ENCODE peak calls at places on chromosome 10, in six cellular contexts. One of them, this sample, is unnamed.

GRCh38 chr10:71214641-71215160 is 2.3 kb downstream of the UNC5B start:
- DNase-seq in NCI-H2107: no peak
- DNase-seq in stimulated activated CD4-positive, alpha-beta T cell treated with anti-CD3 and anti-CD28 coated beads, TNF-alpha, amount 100 ng/mL, for 24 hours: no peak
- DNase-seq in LoVo: no peak
- DNase-seq in NCI-H2029: no peak
- DNase-seq in HAP-1: no peak
- DNase-seq in this sample: no peak

GRCh38 chr10:62640386-62640785 is 164.1 kb upstream of the ADO start:
- DNase-seq in NCI-H2107: no peak
- DNase-seq in stimulated activated CD4-positive, alpha-beta T cell treated with anti-CD3 and anti-CD28 coated beads, TNF-alpha, amount 100 ng/mL, for 24 hours: no peak
- DNase-seq in LoVo: no peak
- DNase-seq in NCI-H2029: no peak
- DNase-seq in HAP-1: no peak
- DNase-seq in this sample: peak

GRCh38 chr10:101060951-101061813 is 607 bp upstream of the KAZALD1 start:
- DNase-seq in NCI-H2107: peak
- DNase-seq in stimulated activated CD4-positive, alpha-beta T cell treated with anti-CD3 and anti-CD28 coated beads, TNF-alpha, amount 100 ng/mL, for 24 hours: peak
- DNase-seq in LoVo: peak
- DNase-seq in NCI-H2029: peak
- DNase-seq in HAP-1: peak
- DNase-seq in this sample: peak

GRCh38 chr10:86200867-86201266 is 165.7 kb downstream of the GRID1 start:
- DNase-seq in NCI-H2107: no peak
- DNase-seq in stimulated activated CD4-positive, alpha-beta T cell treated with anti-CD3 and anti-CD28 coated beads, TNF-alpha, amount 100 ng/mL, for 24 hours: no peak
- DNase-seq in LoVo: no peak
- DNase-seq in NCI-H2029: no peak
- DNase-seq in HAP-1: no peak
- DNase-seq in this sample: no peak

GRCh38 chr10:17375936-17376584 is 78.3 kb downstream of the ST8SIA6 start:
- DNase-seq in NCI-H2107: no peak
- DNase-seq in stimulated activated CD4-positive, alpha-beta T cell treated with anti-CD3 and anti-CD28 coated beads, TNF-alpha, amount 100 ng/mL, for 24 hours: no peak
- DNase-seq in LoVo: no peak
- DNase-seq in NCI-H2029: no peak
- DNase-seq in HAP-1: no peak
- DNase-seq in this sample: no peak

GRCh38 chr10:19532411-19532810 is 283.8 kb upstream of the PLXDC2 start:
- DNase-seq in NCI-H2107: no peak
- DNase-seq in stimulated activated CD4-positive, alpha-beta T cell treated with anti-CD3 and anti-CD28 coated beads, TNF-alpha, amount 100 ng/mL, for 24 hours: no peak
- DNase-seq in LoVo: no peak
- DNase-seq in NCI-H2029: no peak
- DNase-seq in HAP-1: no peak
- DNase-seq in this sample: no peak

GRCh38 chr10:58590152-58590551 is 77.5 kb downstream of the BICC1 start:
- DNase-seq in NCI-H2107: no peak
- DNase-seq in stimulated activated CD4-positive, alpha-beta T cell treated with anti-CD3 and anti-CD28 coated beads, TNF-alpha, amount 100 ng/mL, for 24 hours: no peak
- DNase-seq in LoVo: peak
- DNase-seq in NCI-H2029: no peak
- DNase-seq in HAP-1: no peak
- DNase-seq in this sample: peak

GRCh38 chr10:131888186-131888604 is 12.6 kb upstream of the PPP2R2D start:
- DNase-seq in NCI-H2107: no peak
- DNase-seq in stimulated activated CD4-positive, alpha-beta T cell treated with anti-CD3 and anti-CD28 coated beads, TNF-alpha, amount 100 ng/mL, for 24 hours: no peak
- DNase-seq in LoVo: peak
- DNase-seq in NCI-H2029: no peak
- DNase-seq in HAP-1: no peak
- DNase-seq in this sample: no peak

GRCh38 chr10:42690449-42691360 is 52.3 kb upstream of the ZNF33B start:
- DNase-seq in NCI-H2107: no peak
- DNase-seq in stimulated activated CD4-positive, alpha-beta T cell treated with anti-CD3 and anti-CD28 coated beads, TNF-alpha, amount 100 ng/mL, for 24 hours: no peak
- DNase-seq in LoVo: no peak
- DNase-seq in NCI-H2029: peak
- DNase-seq in HAP-1: no peak
- DNase-seq in this sample: no peak

GRCh38 chr10:114648368-114648767 is 9.7 kb downstream of the ABLIM1 start:
- DNase-seq in NCI-H2107: no peak
- DNase-seq in stimulated activated CD4-positive, alpha-beta T cell treated with anti-CD3 and anti-CD28 coated beads, TNF-alpha, amount 100 ng/mL, for 24 hours: no peak
- DNase-seq in LoVo: peak
- DNase-seq in NCI-H2029: no peak
- DNase-seq in HAP-1: no peak
- DNase-seq in this sample: no peak

GRCh38 chr10:67790534-67791408 is 47.2 kb downstream of the DNAJC12 start:
- DNase-seq in NCI-H2107: peak
- DNase-seq in stimulated activated CD4-positive, alpha-beta T cell treated with anti-CD3 and anti-CD28 coated beads, TNF-alpha, amount 100 ng/mL, for 24 hours: no peak
- DNase-seq in LoVo: peak
- DNase-seq in NCI-H2029: no peak
- DNase-seq in HAP-1: no peak
- DNase-seq in this sample: no peak

GRCh38 chr10:132891994-132892393 is 50.4 kb downstream of the CFAP46 start:
- DNase-seq in NCI-H2107: no peak
- DNase-seq in stimulated activated CD4-positive, alpha-beta T cell treated with anti-CD3 and anti-CD28 coated beads, TNF-alpha, amount 100 ng/mL, for 24 hours: no peak
- DNase-seq in LoVo: no peak
- DNase-seq in NCI-H2029: no peak
- DNase-seq in HAP-1: no peak
- DNase-seq in this sample: no peak

GRCh38 chr10:114320249-114321116 is 81.4 kb downstream of the VWA2 start:
- DNase-seq in NCI-H2107: no peak
- DNase-seq in stimulated activated CD4-positive, alpha-beta T cell treated with anti-CD3 and anti-CD28 coated beads, TNF-alpha, amount 100 ng/mL, for 24 hours: no peak
- DNase-seq in LoVo: peak
- DNase-seq in NCI-H2029: no peak
- DNase-seq in HAP-1: no peak
- DNase-seq in this sample: no peak